ENCODE peak calls at places on chromosomes 12 and 14, in six cellular contexts. One of them, this sample, is unnamed.

GRCh38 chr12:106226884-106227640 is 20.8 kb downstream of the CKAP4 start:
- DNase-seq in activated CD4-positive, alpha-beta T cell treated with anti-CD3 and anti-CD28 coated beads for 48 hours: peak
- DNase-seq in kidney epithelial cell: no peak
- DNase-seq in activated T-cell treated with anti-CD3 and anti-CD28 coated beads for 24 hours: no peak
- DNase-seq in ELF-1: peak
- DNase-seq in activated naive CD4-positive, alpha-beta T cell: no peak
- DNase-seq in this sample: no peak

GRCh38 chr12:62654558-62655241 is 188.1 kb downstream of the MON2 start:
- DNase-seq in activated CD4-positive, alpha-beta T cell treated with anti-CD3 and anti-CD28 coated beads for 48 hours: no peak
- DNase-seq in kidney epithelial cell: no peak
- DNase-seq in activated T-cell treated with anti-CD3 and anti-CD28 coated beads for 24 hours: no peak
- DNase-seq in ELF-1: peak
- DNase-seq in activated naive CD4-positive, alpha-beta T cell: no peak
- DNase-seq in this sample: no peak

GRCh38 chr12:42483534-42483857 is 106.0 kb downstream of the PRICKLE1 start:
- DNase-seq in activated CD4-positive, alpha-beta T cell treated with anti-CD3 and anti-CD28 coated beads for 48 hours: peak
- DNase-seq in kidney epithelial cell: no peak
- DNase-seq in activated T-cell treated with anti-CD3 and anti-CD28 coated beads for 24 hours: peak
- DNase-seq in ELF-1: no peak
- DNase-seq in activated naive CD4-positive, alpha-beta T cell: no peak
- DNase-seq in this sample: no peak

GRCh38 chr12:6551063-6551461 is 4.8 kb downstream of the IFFO1 start:
- DNase-seq in activated CD4-positive, alpha-beta T cell treated with anti-CD3 and anti-CD28 coated beads for 48 hours: no peak
- DNase-seq in kidney epithelial cell: no peak
- DNase-seq in activated T-cell treated with anti-CD3 and anti-CD28 coated beads for 24 hours: no peak
- DNase-seq in ELF-1: no peak
- DNase-seq in activated naive CD4-positive, alpha-beta T cell: no peak
- DNase-seq in this sample: no peak

GRCh38 chr14:71628433-71628832 is 303.8 kb upstream of the RGS6 start:
- DNase-seq in activated CD4-positive, alpha-beta T cell treated with anti-CD3 and anti-CD28 coated beads for 48 hours: no peak
- DNase-seq in kidney epithelial cell: no peak
- DNase-seq in activated T-cell treated with anti-CD3 and anti-CD28 coated beads for 24 hours: no peak
- DNase-seq in ELF-1: no peak
- DNase-seq in activated naive CD4-positive, alpha-beta T cell: no peak
- DNase-seq in this sample: no peak

GRCh38 chr14:77950371-77950770 is 150.5 kb downstream of the ADCK1 start:
- DNase-seq in activated CD4-positive, alpha-beta T cell treated with anti-CD3 and anti-CD28 coated beads for 48 hours: no peak
- DNase-seq in kidney epithelial cell: no peak
- DNase-seq in activated T-cell treated with anti-CD3 and anti-CD28 coated beads for 24 hours: no peak
- DNase-seq in ELF-1: no peak
- DNase-seq in activated naive CD4-positive, alpha-beta T cell: no peak
- DNase-seq in this sample: no peak

GRCh38 chr12:112714166-112714565 is 77.4 kb upstream of the RPH3A start:
- DNase-seq in activated CD4-positive, alpha-beta T cell treated with anti-CD3 and anti-CD28 coated beads for 48 hours: no peak
- DNase-seq in kidney epithelial cell: no peak
- DNase-seq in activated T-cell treated with anti-CD3 and anti-CD28 coated beads for 24 hours: no peak
- DNase-seq in ELF-1: no peak
- DNase-seq in activated naive CD4-positive, alpha-beta T cell: no peak
- DNase-seq in this sample: no peak

GRCh38 chr12:80517655-80518054 is 73.6 kb downstream of the PTPRQ start:
- DNase-seq in activated CD4-positive, alpha-beta T cell treated with anti-CD3 and anti-CD28 coated beads for 48 hours: no peak
- DNase-seq in kidney epithelial cell: no peak
- DNase-seq in activated T-cell treated with anti-CD3 and anti-CD28 coated beads for 24 hours: no peak
- DNase-seq in ELF-1: no peak
- DNase-seq in activated naive CD4-positive, alpha-beta T cell: no peak
- DNase-seq in this sample: no peak

GRCh38 chr12:20174776-20175175 is 193.6 kb upstream of the PDE3A start:
- DNase-seq in activated CD4-positive, alpha-beta T cell treated with anti-CD3 and anti-CD28 coated beads for 48 hours: no peak
- DNase-seq in kidney epithelial cell: no peak
- DNase-seq in activated T-cell treated with anti-CD3 and anti-CD28 coated beads for 24 hours: no peak
- DNase-seq in ELF-1: no peak
- DNase-seq in activated naive CD4-positive, alpha-beta T cell: no peak
- DNase-seq in this sample: no peak

GRCh38 chr12:57254506-57255280 is 3.7 kb upstream of the STAC3 start:
- DNase-seq in activated CD4-positive, alpha-beta T cell treated with anti-CD3 and anti-CD28 coated beads for 48 hours: no peak
- DNase-seq in kidney epithelial cell: no peak
- DNase-seq in activated T-cell treated with anti-CD3 and anti-CD28 coated beads for 24 hours: no peak
- DNase-seq in ELF-1: no peak
- DNase-seq in activated naive CD4-positive, alpha-beta T cell: no peak
- DNase-seq in this sample: no peak

GRCh38 chr14:106875503-106875902 is 1349.1 kb downstream of the TMEM121 start:
- DNase-seq in activated CD4-positive, alpha-beta T cell treated with anti-CD3 and anti-CD28 coated beads for 48 hours: peak
- DNase-seq in kidney epithelial cell: no peak
- DNase-seq in activated T-cell treated with anti-CD3 and anti-CD28 coated beads for 24 hours: no peak
- DNase-seq in ELF-1: no peak
- DNase-seq in activated naive CD4-positive, alpha-beta T cell: peak
- DNase-seq in this sample: no peak

GRCh38 chr14:50362791-50363733 is 33.6 kb downstream of the CDKL1 start:
- DNase-seq in activated CD4-positive, alpha-beta T cell treated with anti-CD3 and anti-CD28 coated beads for 48 hours: peak
- DNase-seq in kidney epithelial cell: no peak
- DNase-seq in activated T-cell treated with anti-CD3 and anti-CD28 coated beads for 24 hours: no peak
- DNase-seq in ELF-1: no peak
- DNase-seq in activated naive CD4-positive, alpha-beta T cell: no peak
- DNase-seq in this sample: no peak

GRCh38 chr14:67765192-67765834 is 51.1 kb downstream of the ZFYVE26 start:
- DNase-seq in activated CD4-positive, alpha-beta T cell treated with anti-CD3 and anti-CD28 coated beads for 48 hours: no peak
- DNase-seq in kidney epithelial cell: no peak
- DNase-seq in activated T-cell treated with anti-CD3 and anti-CD28 coated beads for 24 hours: no peak
- DNase-seq in ELF-1: no peak
- DNase-seq in activated naive CD4-positive, alpha-beta T cell: no peak
- DNase-seq in this sample: no peak

GRCh38 chr12:107545737-107546363 is 139.7 kb upstream of the PWP1 start:
- DNase-seq in activated CD4-positive, alpha-beta T cell treated with anti-CD3 and anti-CD28 coated beads for 48 hours: no peak
- DNase-seq in kidney epithelial cell: no peak
- DNase-seq in activated T-cell treated with anti-CD3 and anti-CD28 coated beads for 24 hours: no peak
- DNase-seq in ELF-1: no peak
- DNase-seq in activated naive CD4-positive, alpha-beta T cell: no peak
- DNase-seq in this sample: no peak

This sample was measured in GM04503.